ENCODE peak calls at places on chromosomes 12 and 14, in five cellular contexts. Z is stomach, P is IMR-90, T is gastrocnemius medialis, U is heart left ventricle. W is an unnamed sample.

GRCh38 chr12:2179058-2179457 is 126.3 kb downstream of the CACNA1C start:
- DNase-seq in Z (no peak), P (no peak), T (no peak), U (no peak), W (no peak)

GRCh38 chr12:48816148-48816854 is 2.0 kb upstream of the CACNB3 start:
- DNase-seq in Z (peak; percentile 40), P (no peak), T (no peak), U (no peak), W (no peak)

GRCh38 chr12:1328385-1328784 is 266.0 kb downstream of the FBXL14 start:
- DNase-seq in Z (no peak), P (no peak), T (peak; percentile 32), U (peak; percentile 36), W (no peak)

GRCh38 chr12:132606466-132606865 is 3.9 kb downstream of the LRCOL1 start:
- DNase-seq in Z (no peak), P (no peak), T (no peak), U (no peak), W (no peak)

GRCh38 chr12:21330682-21331253 is 3.9 kb downstream of the SLCO1A2 start:
- DNase-seq in Z (no peak), P (peak; percentile 0), T (no peak), U (no peak), W (no peak)

GRCh38 chr12:105382771-105383632 is 52.5 kb downstream of the C12orf75 start:
- DNase-seq in Z (no peak), P (peak; percentile 73), T (no peak), U (peak; percentile 21), W (peak; percentile 37)

GRCh38 chr12:11785722-11786121 is 136.2 kb downstream of the ETV6 start:
- DNase-seq in Z (no peak), P (peak; percentile 32), T (peak; percentile 68), U (no peak), W (no peak)

GRCh38 chr14:33716921-33717320 is 234.0 kb downstream of the EGLN3 start:
- DNase-seq in Z (no peak), P (no peak), T (no peak), U (no peak), W (no peak)

GRCh38 chr14:75877884-75878283 is 103.9 kb downstream of the TGFB3 start:
- DNase-seq in Z (no peak), P (no peak), T (no peak), U (no peak), W (no peak)

GRCh38 chr14:58717211-58717610 is 79.4 kb downstream of the DACT1 start:
- DNase-seq in Z (no peak), P (peak; percentile 40), T (no peak), U (no peak), W (no peak)

GRCh38 chr14:29810657-29811056 is 117.0 kb downstream of the PRKD1 start:
- DNase-seq in Z (peak; percentile 38), P (no peak), T (no peak), U (no peak), W (no peak)

GRCh38 chr12:127964717-127965116 is 302.3 kb upstream of the TMEM132C start:
- DNase-seq in Z (no peak), P (no peak), T (no peak), U (no peak), W (no peak)

GRCh38 chr12:121762269-121762668 is 31.2 kb downstream of the RHOF start:
- DNase-seq in Z (no peak), P (peak; percentile 47), T (no peak), U (no peak), W (no peak)

GRCh38 chr12:48021485-48022179 is 17.4 kb upstream of the COL2A1 start:
- DNase-seq in Z (peak; percentile 55), P (no peak), T (no peak), U (no peak), W (no peak)

GRCh38 chr12:33182485-33182884 is 257.1 kb downstream of the SYT10 start:
- DNase-seq in Z (no peak), P (no peak), T (no peak), U (no peak), W (no peak)

GRCh38 chr14:55832122-55832911 is 252.3 kb downstream of the KTN1 start:
- DNase-seq in Z (peak; percentile 55), P (peak; percentile 76), T (no peak), U (no peak), W (no peak)

GRCh38 chr12:4438834-4439596 is 6.6 kb downstream of the FGF6 start:
- DNase-seq in Z (no peak), P (no peak), T (no peak), U (no peak), W (no peak)

GRCh38 chr14:89372156-89372555 is 44.9 kb downstream of the FOXN3 start:
- DNase-seq in Z (no peak), P (peak; percentile 66), T (no peak), U (no peak), W (no peak)

GRCh38 chr14:41891624-41892023 is 284.9 kb downstream of the LRFN5 start:
- DNase-seq in Z (no peak), P (no peak), T (no peak), U (no peak), W (no peak)

GRCh38 chr12:5096241-5096880 is 52.7 kb downstream of the KCNA5 start:
- DNase-seq in Z (no peak), P (peak; percentile 92), T (no peak), U (no peak), W (peak; percentile 67)

GRCh38 chr14:97539389-97539786 is 742.2 kb downstream of the VRK1 start:
- DNase-seq in Z (no peak), P (no peak), T (no peak), U (no peak), W (no peak)

GRCh38 chr12:1540690-1541089 is 53.7 kb downstream of the FBXL14 start:
- DNase-seq in Z (no peak), P (peak; percentile 62), T (no peak), U (no peak), W (no peak)

GRCh38 chr14:59028476-59029202 is 159.8 kb upstream of the DAAM1 start:
- DNase-seq in Z (peak; percentile 55), P (peak; percentile 97), T (no peak), U (peak; percentile 35), W (peak; percentile 27)

GRCh38 chr14:57871487-57872080 is 5.7 kb upstream of the SLC35F4 start:
- DNase-seq in Z (no peak), P (peak; percentile 28), T (no peak), U (no peak), W (peak; percentile 21)

GRCh38 chr12:12881495-12881894 is 9.9 kb upstream of the GPRC5A start:
- DNase-seq in Z (no peak), P (peak; percentile 79), T (no peak), U (no peak), W (peak; percentile 35)

GRCh38 chr14:101878222-101879211 is 85.9 kb upstream of the DYNC1H1 start:
- DNase-seq in Z (peak; percentile 37), P (no peak), T (no peak), U (no peak), W (no peak)

GRCh38 chr14:97523936-97524335 is 726.8 kb downstream of the VRK1 start:
- DNase-seq in Z (no peak), P (no peak), T (no peak), U (no peak), W (peak; percentile 18)

GRCh38 chr12:108457006-108457733 is 57.9 kb upstream of the FICD start:
- DNase-seq in Z (no peak), P (peak; percentile 34), T (no peak), U (peak; percentile 16), W (peak; percentile 34)

GRCh38 chr14:100865682-100866591 is 37.6 kb downstream of the RTL1 start:
- DNase-seq in Z (no peak), P (no peak), T (no peak), U (no peak), W (no peak)

DNA sequence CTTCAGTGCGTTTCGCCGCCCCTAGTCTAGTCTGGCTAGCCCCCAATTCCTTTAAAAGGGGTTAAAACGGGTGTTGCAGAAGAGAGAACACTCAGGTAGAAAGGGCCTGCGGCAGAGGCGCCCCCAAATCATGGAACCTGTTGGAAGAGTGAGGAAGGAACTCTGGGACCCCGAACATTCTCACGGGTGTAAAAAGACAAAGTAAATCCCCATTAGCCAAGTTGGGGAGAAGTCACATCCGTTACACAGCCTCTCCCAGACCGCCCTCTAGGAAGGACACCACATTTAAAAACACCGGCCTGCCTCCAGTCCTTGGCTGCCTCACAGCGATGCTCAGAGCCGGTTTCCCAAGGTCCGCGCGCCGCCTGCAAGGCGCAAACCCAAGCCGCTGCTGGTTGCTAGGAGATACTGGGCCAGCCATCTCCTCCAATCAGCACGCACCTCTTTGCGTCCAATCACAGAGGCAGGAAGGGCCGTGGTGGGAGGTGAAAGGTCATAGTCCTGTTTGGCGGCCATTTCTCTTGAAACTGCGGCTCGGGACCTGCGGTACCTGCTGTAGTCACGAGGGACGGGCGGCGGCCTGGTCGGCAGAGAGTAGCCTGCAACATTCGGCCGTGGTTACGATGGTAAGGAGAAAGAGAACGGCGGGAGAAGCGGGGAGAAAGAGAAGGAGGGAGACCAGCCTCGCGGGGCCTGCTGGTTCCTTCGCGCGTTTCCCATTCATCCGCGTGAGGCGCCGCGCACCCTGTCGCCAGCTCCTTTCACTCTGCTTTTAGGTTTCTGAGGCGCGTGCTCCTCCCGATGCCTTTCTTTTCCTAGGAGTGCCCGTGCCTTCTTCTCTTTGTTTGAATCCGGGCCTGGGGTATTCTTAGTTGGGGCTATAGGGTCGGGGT is at the start of gene SNRPF:
- DNase-seq in Z (peak; percentile 96), P (peak; percentile 97), T (peak; percentile 95), U (peak; percentile 93), W (peak; percentile 95)
- TF ChIP-seq POLR2A in Z (no peak), P (peak; percentile 78), T (no peak), U (no peak), W (peak; percentile 59)

DNA sequence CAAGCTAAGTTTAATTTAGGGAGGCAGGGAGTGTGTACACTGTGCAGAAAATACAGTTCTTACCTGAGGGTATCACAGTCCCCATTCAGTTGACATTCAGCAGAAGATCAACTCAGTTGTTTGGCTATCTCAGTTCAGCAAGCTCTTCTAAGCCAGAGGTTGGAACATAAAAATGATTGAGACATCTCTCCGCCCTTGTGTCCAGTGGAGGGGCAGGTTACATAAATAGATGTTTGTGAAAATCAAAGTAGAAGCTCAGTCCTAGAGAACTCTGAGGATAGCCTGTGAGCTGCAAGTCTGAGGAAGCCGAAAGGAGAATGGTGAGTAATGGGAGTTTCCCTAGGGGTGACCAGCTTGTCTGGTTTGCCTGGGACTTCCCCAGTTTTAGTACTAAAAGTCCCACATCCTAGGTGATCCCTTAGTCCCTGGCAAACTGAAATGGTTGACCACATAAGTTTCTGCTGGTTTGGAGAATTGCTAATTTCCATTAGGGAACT is 251.4 kb upstream of the ATP2B1 start:
- DNase-seq in Z (no peak), P (peak; percentile 74), T (no peak), U (no peak), W (no peak)
- TF ChIP-seq POLR2A in Z (no peak), P (no peak), T (no peak), U (no peak), W (no peak)

GRCh38 chr12:123675436-123675835 is 4.5 kb downstream of the TCTN2 start:
- DNase-seq in Z (no peak), P (no peak), T (no peak), U (no peak), W (no peak)
- TF ChIP-seq POLR2A in Z (no peak), P (no peak), T (no peak), U (no peak), W (no peak)

DNA sequence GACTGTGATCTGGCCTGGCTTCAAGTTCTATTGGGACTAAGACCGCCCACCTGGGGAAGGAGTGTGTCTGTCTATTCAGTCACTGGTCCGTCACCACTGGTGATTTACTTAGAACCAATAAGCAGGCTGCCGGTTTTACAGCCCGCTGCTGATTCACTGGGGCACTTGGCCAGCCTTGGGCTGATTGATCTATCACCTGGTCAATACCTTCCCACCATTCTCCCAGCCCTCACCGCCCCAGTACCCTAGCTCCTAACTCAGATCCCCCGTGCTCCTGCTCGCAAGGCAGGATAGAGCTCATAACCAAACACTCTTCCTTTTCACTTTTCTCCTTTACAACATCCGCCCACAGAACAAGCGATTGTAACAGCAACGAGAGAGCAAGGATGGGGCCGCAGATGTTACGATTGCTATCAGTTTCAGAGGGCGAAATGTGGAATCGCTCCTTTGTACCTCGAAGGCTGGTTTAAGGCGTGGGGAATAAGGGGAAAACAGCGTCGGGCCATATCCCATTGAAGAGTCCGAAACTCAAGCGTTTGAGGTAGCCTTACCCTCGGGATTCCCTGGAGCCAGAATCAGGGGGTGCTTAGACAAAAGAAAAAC is 672 bp downstream of the RDH11 start:
- DNase-seq in Z (peak; percentile 80), P (peak; percentile 95), T (no peak), U (peak; percentile 39), W (peak; percentile 66)
- TF ChIP-seq POLR2A in Z (no peak), P (no peak), T (no peak), U (no peak), W (peak; percentile 18)

W was measured in H54.